ENCODE peak calls at places on chromosomes 13 and 19, in four cellular contexts. One of them, this sample, is unnamed.

GRCh38 chr13:66492479-66492878 is 737.7 kb downstream of the PCDH9 start:
- DNase-seq in lower lobe of right lung: no peak
- DNase-seq in mammary epithelial cell: no peak
- DNase-seq in AG04449: no peak
- DNase-seq in this sample: no peak

GRCh38 chr19:31505596-31505910 is 156.3 kb upstream of the TSHZ3 start:
- DNase-seq in lower lobe of right lung: no peak
- DNase-seq in mammary epithelial cell: no peak
- DNase-seq in AG04449: no peak
- DNase-seq in this sample: no peak

GRCh38 chr19:41748012-41748411 is 7.3 kb upstream of the CEACAM6 start:
- DNase-seq in lower lobe of right lung: no peak
- DNase-seq in mammary epithelial cell: no peak
- DNase-seq in AG04449: no peak
- DNase-seq in this sample: no peak

GRCh38 chr13:94073006-94073744 is 406.3 kb downstream of the DCT start:
- DNase-seq in lower lobe of right lung: no peak
- DNase-seq in mammary epithelial cell: peak
- DNase-seq in AG04449: peak
- DNase-seq in this sample: peak

GRCh38 chr13:72745260-72745659 is 17.5 kb downstream of the BORA start:
- DNase-seq in lower lobe of right lung: no peak
- DNase-seq in mammary epithelial cell: no peak
- DNase-seq in AG04449: no peak
- DNase-seq in this sample: no peak

GRCh38 chr13:75091707-75092106 is 390.3 kb downstream of the TBC1D4 start:
- DNase-seq in lower lobe of right lung: no peak
- DNase-seq in mammary epithelial cell: no peak
- DNase-seq in AG04449: no peak
- DNase-seq in this sample: no peak

GRCh38 chr13:89571676-89572075 is 1775.8 kb upstream of the MIR17HG start:
- DNase-seq in lower lobe of right lung: no peak
- DNase-seq in mammary epithelial cell: no peak
- DNase-seq in AG04449: no peak
- DNase-seq in this sample: no peak

GRCh38 chr19:55680339-55681130 is 5.5 kb downstream of the EPN1 start:
- DNase-seq in lower lobe of right lung: no peak
- DNase-seq in mammary epithelial cell: no peak
- DNase-seq in AG04449: no peak
- DNase-seq in this sample: no peak

GRCh38 chr19:47573076-47574026 is at the start of gene ZNF541:
- DNase-seq in lower lobe of right lung: peak
- DNase-seq in mammary epithelial cell: no peak
- DNase-seq in AG04449: no peak
- DNase-seq in this sample: peak

GRCh38 chr13:48304132-48304876 is 753 bp downstream of the RB1 start:
- DNase-seq in lower lobe of right lung: no peak
- DNase-seq in mammary epithelial cell: peak
- DNase-seq in AG04449: no peak
- DNase-seq in this sample: peak

GRCh38 chr13:51959773-51960172 is 51.5 kb downstream of the ATP7B start:
- DNase-seq in lower lobe of right lung: no peak
- DNase-seq in mammary epithelial cell: no peak
- DNase-seq in AG04449: no peak
- DNase-seq in this sample: no peak

GRCh38 chr19:38162094-38162493 is 61.9 kb downstream of the DPF1 start:
- DNase-seq in lower lobe of right lung: no peak
- DNase-seq in mammary epithelial cell: peak
- DNase-seq in AG04449: no peak
- DNase-seq in this sample: no peak

GRCh38 chr13:51800456-51800855 is 3.5 kb downstream of the DHRS12 start:
- DNase-seq in lower lobe of right lung: no peak
- DNase-seq in mammary epithelial cell: no peak
- DNase-seq in AG04449: no peak
- DNase-seq in this sample: no peak

GRCh38 chr19:35776102-35776788 is 881 bp downstream of the ARHGAP33 start:
- DNase-seq in lower lobe of right lung: no peak
- DNase-seq in mammary epithelial cell: no peak
- DNase-seq in AG04449: no peak
- DNase-seq in this sample: no peak

GRCh38 chr19:47063874-47064273 is 15.4 kb upstream of the TMEM160 start:
- DNase-seq in lower lobe of right lung: no peak
- DNase-seq in mammary epithelial cell: no peak
- DNase-seq in AG04449: no peak
- DNase-seq in this sample: no peak

GRCh38 chr19:38488096-38488495 is 54.6 kb downstream of the RYR1 start:
- DNase-seq in lower lobe of right lung: no peak
- DNase-seq in mammary epithelial cell: no peak
- DNase-seq in AG04449: no peak
- DNase-seq in this sample: no peak

GRCh38 chr13:85825454-85825853 is 26.2 kb upstream of the SLITRK6 start:
- DNase-seq in lower lobe of right lung: no peak
- DNase-seq in mammary epithelial cell: no peak
- DNase-seq in AG04449: no peak
- DNase-seq in this sample: no peak

GRCh38 chr13:77981191-77981925 is 62.7 kb upstream of the EDNRB start:
- DNase-seq in lower lobe of right lung: no peak
- DNase-seq in mammary epithelial cell: peak
- DNase-seq in AG04449: no peak
- DNase-seq in this sample: no peak

GRCh38 chr13:70985371-70985770 is 877.1 kb upstream of the KLHL1 start:
- DNase-seq in lower lobe of right lung: no peak
- DNase-seq in mammary epithelial cell: no peak
- DNase-seq in AG04449: no peak
- DNase-seq in this sample: no peak

GRCh38 chr13:68304287-68304893 is 1074.3 kb upstream of the PCDH9 start:
- DNase-seq in lower lobe of right lung: no peak
- DNase-seq in mammary epithelial cell: peak
- DNase-seq in AG04449: no peak
- DNase-seq in this sample: no peak

GRCh38 chr19:2014081-2014693 is 1.3 kb downstream of the BTBD2 start:
- DNase-seq in lower lobe of right lung: peak
- DNase-seq in mammary epithelial cell: no peak
- DNase-seq in AG04449: no peak
- DNase-seq in this sample: no peak

GRCh38 chr19:1259206-1259872 is 9.8 kb upstream of the CIRBP start:
- DNase-seq in lower lobe of right lung: peak
- DNase-seq in mammary epithelial cell: no peak
- DNase-seq in AG04449: no peak
- DNase-seq in this sample: no peak

GRCh38 chr19:40279120-40279551 is 6.0 kb downstream of the AKT2 start:
- DNase-seq in lower lobe of right lung: peak
- DNase-seq in mammary epithelial cell: no peak
- DNase-seq in AG04449: no peak
- DNase-seq in this sample: peak

GRCh38 chr19:50431343-50432220 is 1.1 kb upstream of the MYBPC2 start:
- DNase-seq in lower lobe of right lung: peak
- DNase-seq in mammary epithelial cell: peak
- DNase-seq in AG04449: no peak
- DNase-seq in this sample: no peak

GRCh38 chr19:14091885-14092462 is 1.4 kb upstream of the SAMD1 start:
- DNase-seq in lower lobe of right lung: no peak
- DNase-seq in mammary epithelial cell: no peak
- DNase-seq in AG04449: no peak
- DNase-seq in this sample: no peak

GRCh38 chr13:107421028-107421427 is 794.3 kb downstream of the LIG4 start:
- DNase-seq in lower lobe of right lung: no peak
- DNase-seq in mammary epithelial cell: no peak
- DNase-seq in AG04449: no peak
- DNase-seq in this sample: no peak

GRCh38 chr13:76222511-76222910 is 586.4 kb downstream of the LMO7 start:
- DNase-seq in lower lobe of right lung: no peak
- DNase-seq in mammary epithelial cell: no peak
- DNase-seq in AG04449: no peak
- DNase-seq in this sample: no peak

GRCh38 chr19:57348136-57348535 is 2.9 kb upstream of the ZNF304 start:
- DNase-seq in lower lobe of right lung: no peak
- DNase-seq in mammary epithelial cell: peak
- DNase-seq in AG04449: peak
- DNase-seq in this sample: no peak

GRCh38 chr13:32086791-32087441 is 55.3 kb downstream of the FRY start:
- DNase-seq in lower lobe of right lung: no peak
- DNase-seq in mammary epithelial cell: no peak
- DNase-seq in AG04449: no peak
- DNase-seq in this sample: no peak

GRCh38 chr19:17159466-17160393 is 55.4 kb upstream of the USE1 start:
- DNase-seq in lower lobe of right lung: no peak
- DNase-seq in mammary epithelial cell: peak
- DNase-seq in AG04449: no peak
- DNase-seq in this sample: no peak

GRCh38 chr13:63184693-63185092 is 1769.0 kb upstream of the PCDH20 start:
- DNase-seq in lower lobe of right lung: no peak
- DNase-seq in mammary epithelial cell: no peak
- DNase-seq in AG04449: no peak
- DNase-seq in this sample: peak

GRCh38 chr19:36257512-36257876 is 42.6 kb downstream of the ZNF146 start:
- DNase-seq in lower lobe of right lung: no peak
- DNase-seq in mammary epithelial cell: no peak
- DNase-seq in AG04449: no peak
- DNase-seq in this sample: no peak

GRCh38 chr19:33904681-33905080 is 108.0 kb downstream of the KCTD15 start:
- DNase-seq in lower lobe of right lung: no peak
- DNase-seq in mammary epithelial cell: peak
- DNase-seq in AG04449: no peak
- DNase-seq in this sample: peak

GRCh38 chr13:30299746-30300145 is 7.6 kb downstream of the KATNAL1 start:
- DNase-seq in lower lobe of right lung: no peak
- DNase-seq in mammary epithelial cell: no peak
- DNase-seq in AG04449: no peak
- DNase-seq in this sample: no peak

GRCh38 chr19:39795001-39795400 is 16.3 kb downstream of the LEUTX start:
- DNase-seq in lower lobe of right lung: no peak
- DNase-seq in mammary epithelial cell: peak
- DNase-seq in AG04449: no peak
- DNase-seq in this sample: no peak

GRCh38 chr19:41888926-41889325 is 5.9 kb downstream of the ARHGEF1 start:
- DNase-seq in lower lobe of right lung: peak
- DNase-seq in mammary epithelial cell: no peak
- DNase-seq in AG04449: no peak
- DNase-seq in this sample: no peak

DNA sequence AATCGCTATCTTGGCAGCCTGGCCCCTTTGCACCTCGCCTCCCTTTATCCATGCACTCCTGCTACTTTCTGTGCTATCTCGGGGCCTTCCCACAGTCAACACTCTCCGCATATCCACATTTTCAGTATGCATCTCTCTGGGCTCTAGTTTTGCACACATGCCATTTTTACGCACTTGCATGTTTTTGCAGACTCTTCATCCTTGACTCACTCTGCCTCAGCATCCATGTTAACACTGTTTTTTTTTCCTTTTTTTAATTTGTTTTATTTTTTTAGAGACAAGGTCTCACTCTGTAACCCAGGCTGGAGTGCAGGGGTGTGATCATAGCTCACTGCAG is 2.5 kb downstream of the MAMSTR start:
- DNase-seq in lower lobe of right lung: no peak
- DNase-seq in mammary epithelial cell: no peak
- DNase-seq in AG04449: no peak
- DNase-seq in this sample: no peak
- H3K4me3 ChIP-seq in lower lobe of right lung: peak
- H3K4me3 ChIP-seq in mammary epithelial cell: no peak
- H3K4me3 ChIP-seq in AG04449: peak
- H3K4me3 ChIP-seq in this sample: peak

GRCh38 chr13:35854286-35854685 is 276.9 kb downstream of the DCLK1 start:
- DNase-seq in lower lobe of right lung: no peak
- DNase-seq in mammary epithelial cell: no peak
- DNase-seq in AG04449: no peak
- DNase-seq in this sample: no peak

GRCh38 chr13:35856721-35857346 is 274.3 kb downstream of the DCLK1 start:
- DNase-seq in lower lobe of right lung: no peak
- DNase-seq in mammary epithelial cell: no peak
- DNase-seq in AG04449: no peak
- DNase-seq in this sample: no peak

GRCh38 chr13:35856084-35856483 is 275.1 kb downstream of the DCLK1 start:
- DNase-seq in lower lobe of right lung: no peak
- DNase-seq in mammary epithelial cell: no peak
- DNase-seq in AG04449: no peak
- DNase-seq in this sample: no peak

GRCh38 chr13:35857769-35858168 is 273.4 kb downstream of the DCLK1 start:
- DNase-seq in lower lobe of right lung: no peak
- DNase-seq in mammary epithelial cell: no peak
- DNase-seq in AG04449: no peak
- DNase-seq in this sample: no peak

GRCh38 chr13:35855531-35856019 is 275.6 kb downstream of the DCLK1 start:
- DNase-seq in lower lobe of right lung: no peak
- DNase-seq in mammary epithelial cell: peak
- DNase-seq in AG04449: no peak
- DNase-seq in this sample: no peak
- H3K4me3 ChIP-seq in lower lobe of right lung: no peak
- H3K4me3 ChIP-seq in mammary epithelial cell: no peak
- H3K4me3 ChIP-seq in AG04449: no peak
- H3K4me3 ChIP-seq in this sample: no peak

GRCh38 chr13:98752942-98753290 is 444 bp upstream of the SLC15A1 start:
- DNase-seq in lower lobe of right lung: no peak
- DNase-seq in mammary epithelial cell: no peak
- DNase-seq in AG04449: no peak
- DNase-seq in this sample: no peak
- H3K4me3 ChIP-seq in lower lobe of right lung: no peak
- H3K4me3 ChIP-seq in mammary epithelial cell: no peak
- H3K4me3 ChIP-seq in AG04449: no peak
- H3K4me3 ChIP-seq in this sample: no peak

GRCh38 chr13:36674337-36675212 is 755 bp downstream of the SERTM1 start:
- DNase-seq in lower lobe of right lung: no peak
- DNase-seq in mammary epithelial cell: no peak
- DNase-seq in AG04449: no peak
- DNase-seq in this sample: no peak

GRCh38 chr13:36675213-36675536 is 1.4 kb downstream of the SERTM1 start:
- DNase-seq in lower lobe of right lung: no peak
- DNase-seq in mammary epithelial cell: no peak
- DNase-seq in AG04449: no peak
- DNase-seq in this sample: no peak

GRCh38 chr13:36673352-36673751 is 468 bp upstream of the SERTM1 start:
- DNase-seq in lower lobe of right lung: no peak
- DNase-seq in mammary epithelial cell: no peak
- DNase-seq in AG04449: no peak
- DNase-seq in this sample: no peak

GRCh38 chr13:36673838-36674326 is at the start of gene SERTM1:
- DNase-seq in lower lobe of right lung: peak
- DNase-seq in mammary epithelial cell: peak
- DNase-seq in AG04449: no peak
- DNase-seq in this sample: no peak
- H3K4me3 ChIP-seq in lower lobe of right lung: peak
- H3K4me3 ChIP-seq in mammary epithelial cell: no peak
- H3K4me3 ChIP-seq in AG04449: peak
- H3K4me3 ChIP-seq in this sample: peak

This sample was measured in skeletal muscle cell.